ENCODE peak calls at places on chromosomes 11 and 22, in nine cellular contexts. C is CD8-positive, alpha-beta memory T cell; M is breast epithelium; K is CD4-positive, CD25-positive, alpha-beta regulatory T cell; X is neural progenitor cell; H is A549; P is neuronal stem cell; J is heart right ventricle; B is naive thymus-derived CD4-positive, alpha-beta T cell. E is an unnamed sample.

GRCh38 chr11:46896719-46897406 is 21.5 kb downstream of the LRP4 start:
- DNase-seq in K (no peak), B (no peak), J (no peak), M (no peak), X (peak; percentile 39), C (no peak), P (no peak), H (peak; percentile 68), E (no peak)

GRCh38 chr22:33807465-33807864 is 112.8 kb downstream of the LARGE1 start:
- DNase-seq in B (no peak), H (no peak), X (no peak), C (no peak), J (no peak), M (no peak), P (no peak), K (no peak), E (no peak)

GRCh38 chr11:130050272-130050671 is 19.4 kb upstream of the APLP2 start:
- DNase-seq in P (no peak), B (no peak), J (peak; percentile 15), M (no peak), X (peak; percentile 13), K (no peak), C (no peak), H (no peak), E (no peak)

GRCh38 chr22:26471522-26471921 is 12.1 kb downstream of the HPS4 start:
- DNase-seq in M (no peak), C (no peak), K (no peak), H (peak; percentile 76), X (no peak), B (no peak), P (no peak), J (no peak), E (peak; percentile 76)

GRCh38 chr11:79259800-79260199 is 181.0 kb downstream of the TENM4 start:
- DNase-seq in K (no peak), C (no peak), J (no peak), H (peak; percentile 20), B (no peak), M (no peak), P (no peak), X (no peak), E (no peak)

GRCh38 chr11:44910591-44910990 is 40.1 kb downstream of the TP53I11 start:
- DNase-seq in H (no peak), C (no peak), B (no peak), J (no peak), P (no peak), M (no peak), K (no peak), X (no peak), E (no peak)

GRCh38 chr11:64364911-64365310 is 5.9 kb downstream of the RPS6KA4 start:
- DNase-seq in X (no peak), B (no peak), J (no peak), M (no peak), C (no peak), H (no peak), P (no peak), K (no peak), E (no peak)

GRCh38 chr11:76977791-76978190 is 56.4 kb upstream of the B3GNT6 start:
- DNase-seq in M (no peak), H (no peak), B (no peak), P (no peak), K (no peak), J (no peak), C (no peak), X (no peak), E (no peak)

GRCh38 chr11:66568124-66568916 is at the start of gene CTSF:
- DNase-seq in B (peak; percentile 61), H (peak; percentile 83), P (no peak), M (peak; percentile 88), C (peak; percentile 46), K (peak; percentile 53), X (no peak), J (peak; percentile 85), E (peak; percentile 72)

GRCh38 chr11:19739872-19740271 is 27.2 kb downstream of the NAV2 start:
- DNase-seq in X (peak; percentile 66), K (no peak), C (no peak), J (no peak), B (no peak), M (no peak), H (peak; percentile 13), P (no peak), E (no peak)

GRCh38 chr11:24598636-24599035 is 101.8 kb downstream of the LUZP2 start:
- DNase-seq in J (no peak), P (no peak), X (peak; percentile 21), H (no peak), C (no peak), K (no peak), B (no peak), M (no peak), E (no peak)

GRCh38 chr22:38204784-38205183 is 3.0 kb downstream of the MAFF start:
- DNase-seq in J (no peak), H (no peak), B (no peak), X (no peak), M (no peak), P (no peak), K (no peak), C (peak; percentile 36), E (no peak)

GRCh38 chr11:108561535-108561991 is 32.0 kb downstream of the EXPH5 start:
- DNase-seq in H (no peak), C (no peak), X (no peak), J (no peak), M (no peak), P (no peak), K (no peak), B (no peak), E (no peak)

GRCh38 chr11:34340653-34341052 is 17.2 kb downstream of the ABTB2 start:
- DNase-seq in B (no peak), M (no peak), H (no peak), X (no peak), C (no peak), K (no peak), P (no peak), J (no peak), E (no peak)

GRCh38 chr22:32589007-32589406 is 114.4 kb downstream of the FBXO7 start:
- DNase-seq in K (no peak), C (no peak), X (no peak), P (no peak), B (no peak), H (no peak), M (no peak), J (no peak), E (no peak)

GRCh38 chr11:35126000-35126878 is 12.7 kb upstream of the CD44 start:
- DNase-seq in B (no peak), X (no peak), C (no peak), J (no peak), P (no peak), M (no peak), H (no peak), K (peak; percentile 49), E (no peak)

DNA sequence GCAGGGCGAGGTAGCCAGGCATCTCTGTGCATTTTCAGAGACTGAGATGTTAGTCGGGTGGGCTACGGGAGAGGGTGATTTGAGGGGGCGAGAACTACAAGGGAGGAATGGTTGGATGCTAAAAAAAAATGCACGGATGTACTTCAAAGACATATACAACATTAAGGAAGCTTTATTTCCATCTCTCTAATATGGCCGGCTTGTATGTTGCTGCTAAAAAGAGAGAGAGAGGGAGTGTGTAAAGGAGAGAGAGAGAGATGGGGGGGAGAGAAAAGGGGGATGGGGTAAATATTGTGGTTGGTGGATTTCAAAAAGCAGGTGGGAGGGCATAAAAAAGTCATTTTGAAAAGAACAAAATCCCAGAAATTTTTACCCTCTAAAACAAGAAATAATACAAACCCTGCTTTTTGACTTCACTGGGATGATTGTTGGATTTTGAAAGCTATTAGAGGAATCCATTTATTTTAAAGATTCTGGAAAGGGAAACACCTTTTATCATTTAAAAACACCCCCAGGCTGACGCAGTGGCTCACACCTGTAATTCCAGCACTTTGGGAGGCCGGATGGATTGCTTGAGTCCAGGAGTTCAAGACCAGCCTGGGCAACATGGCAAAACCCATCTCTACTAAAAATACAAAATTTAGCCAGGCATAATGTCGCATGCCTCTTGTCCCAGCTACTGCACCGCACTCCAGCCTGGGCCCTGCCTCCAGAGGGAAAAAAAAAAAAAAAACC is at the start of gene SCN2B:
- DNase-seq in C (no peak), J (no peak), H (no peak), B (no peak), X (no peak), K (no peak), M (no peak), P (no peak), E (no peak)
- H3K4me3 ChIP-seq in C (no peak within 1 kb of the TSS), J (no peak within 1 kb of the TSS), H (no peak within 1 kb of the TSS), B (no peak within 1 kb of the TSS), X (peak within 1 kb of the TSS; percentile 81), K (no peak within 1 kb of the TSS), M (peak within 1 kb of the TSS; percentile 34), P (no peak within 1 kb of the TSS), E (no peak within 1 kb of the TSS)

GRCh38 chr22:47340851-47341436 is 578.5 kb downstream of the TBC1D22A start:
- DNase-seq in J (no peak), X (no peak), H (no peak), B (no peak), M (no peak), C (no peak), P (no peak), K (no peak), E (no peak)
- H3K9me3 ChIP-seq in J (no peaks in the 10 kb centered on the region), X (peaks cover 24% of the 10 kb centered on the region), H (no peaks in the 10 kb centered on the region), B (no peaks in the 10 kb centered on the region), M (no peaks in the 10 kb centered on the region), C (no peaks in the 10 kb centered on the region), P (peaks cover 50% of the 10 kb centered on the region), K (no peaks in the 10 kb centered on the region), E (peaks cover 2% of the 10 kb centered on the region)

GRCh38 chr11:126357055-126357962 is 1.8 kb downstream of the ST3GAL4 start:
- DNase-seq in M (peak; percentile 49), K (no peak), X (no peak), B (no peak), J (no peak), P (no peak), H (no peak), C (no peak), E (no peak)
- H3K4me3 ChIP-seq in M (peak overlapping the region; percentile 64), K (no peak overlapping the region), X (no peak overlapping the region), B (no peak overlapping the region), J (peak overlapping the region; percentile 36), P (peak overlapping the region; percentile 80), H (peak overlapping the region; percentile 92), C (no peak overlapping the region), E (peak overlapping the region; percentile 57)

GRCh38 chr22:47210686-47211085 is 448.2 kb downstream of the TBC1D22A start:
- DNase-seq in J (no peak), K (no peak), P (no peak), B (peak; percentile 36), H (no peak), C (no peak), M (no peak), X (no peak), E (no peak)

GRCh38 chr22:47210112-47210657 is 447.7 kb downstream of the TBC1D22A start:
- DNase-seq in P (no peak), J (no peak), C (no peak), X (no peak), K (no peak), H (no peak), B (no peak), M (no peak), E (no peak)

GRCh38 chr22:47209547-47210023 is 447.1 kb downstream of the TBC1D22A start:
- DNase-seq in M (no peak), J (no peak), B (no peak), X (no peak), K (no peak), H (no peak), P (no peak), C (no peak), E (no peak)

GRCh38 chr22:47207846-47208554 is 445.6 kb downstream of the TBC1D22A start:
- DNase-seq in C (no peak), B (no peak), J (no peak), X (no peak), H (no peak), K (no peak), M (no peak), P (no peak), E (no peak)

GRCh38 chr22:47209077-47209514 is 446.6 kb downstream of the TBC1D22A start:
- DNase-seq in J (no peak), B (no peak), H (no peak), K (no peak), X (no peak), M (no peak), C (no peak), P (no peak), E (no peak)
- H3K9me3 ChIP-seq in J (no peaks in the 10 kb centered on the region), B (no peaks in the 10 kb centered on the region), H (no peaks in the 10 kb centered on the region), K (no peaks in the 10 kb centered on the region), X (no peaks in the 10 kb centered on the region), M (no peaks in the 10 kb centered on the region), C (no peaks in the 10 kb centered on the region), P (peaks cover 52% of the 10 kb centered on the region), E (no peaks in the 10 kb centered on the region)

E was measured in SJSA1.